ENCODE peak calls at places on chromosomes 11 and 22, in four cellular contexts. P, W, R and N are unnamed samples.

GRCh38 chr11:68525930-68526329 is 65.4 kb downstream of the PPP6R3 start:
- DNase-seq in W (no peak), R (no peak), P (peak), N (peak)

GRCh38 chr11:74030668-74031309 is 21.9 kb upstream of the UCP3 start:
- DNase-seq in P (no peak), W (no peak), R (no peak), N (no peak)

GRCh38 chr11:46977940-46978595 is 41.5 kb downstream of the CSTPP1 start:
- DNase-seq in P (no peak), W (no peak), R (no peak), N (no peak)

GRCh38 chr11:37343279-37343678 is 745.2 kb upstream of the RAG2 start:
- DNase-seq in W (no peak), R (peak), P (no peak), N (no peak)

GRCh38 chr11:2929511-2929879 is 275 bp upstream of the PHLDA2 start:
- DNase-seq in R (no peak), W (peak), P (no peak), N (no peak)

GRCh38 chr11:71305451-71306125 is 53.2 kb upstream of the SHANK2 start:
- DNase-seq in W (no peak), R (no peak), P (no peak), N (no peak)

GRCh38 chr22:32389685-32390084 is 22.4 kb downstream of the RTCB start:
- DNase-seq in P (no peak), R (no peak), W (no peak), N (no peak)

GRCh38 chr22:31897842-31898241 is 46.5 kb upstream of the YWHAH start:
- DNase-seq in P (no peak), R (peak), W (no peak), N (no peak)

GRCh38 chr22:24536089-24536488 is 18.8 kb downstream of the GUCD1 start:
- DNase-seq in W (no peak), P (no peak), R (no peak), N (no peak)

GRCh38 chr11:128432926-128433325 is 154.4 kb downstream of the ETS1 start:
- DNase-seq in R (no peak), W (no peak), P (no peak), N (no peak)

GRCh38 chr22:47567741-47568140 is 805.3 kb downstream of the TBC1D22A start:
- DNase-seq in W (no peak), R (no peak), P (no peak), N (no peak)

GRCh38 chr11:76772100-76772782 is 10.9 kb upstream of the TSKU start:
- DNase-seq in P (no peak), R (no peak), W (no peak), N (no peak)

GRCh38 chr11:12274558-12275197 is 102.7 kb upstream of the PARVA start:
- DNase-seq in P (no peak), W (no peak), R (no peak), N (no peak)

GRCh38 chr11:1459219-1459575 is 27.4 kb downstream of the MOB2 start:
- DNase-seq in R (no peak), P (no peak), W (no peak), N (no peak)

GRCh38 chr11:11841605-11842425 is at the start of gene USP47:
- DNase-seq in P (no peak), R (peak), W (peak), N (no peak)

GRCh38 chr11:70948416-70948815 is 304.0 kb downstream of the SHANK2 start:
- DNase-seq in P (no peak), R (no peak), W (no peak), N (no peak)

GRCh38 chr11:11789735-11790369 is 51.9 kb upstream of the USP47 start:
- DNase-seq in P (no peak), R (no peak), W (no peak), N (no peak)

GRCh38 chr22:33303109-33303508 is 244.9 kb upstream of the SYN3 start:
- DNase-seq in W (no peak), R (peak), P (no peak), N (no peak)

GRCh38 chr11:119424276-119424675 is 1.3 kb upstream of the THY1 start:
- DNase-seq in R (no peak), W (no peak), P (no peak), N (no peak)

GRCh38 chr11:125554038-125554437 is 15.2 kb upstream of the EI24 start:
- DNase-seq in W (no peak), R (no peak), P (no peak), N (no peak)

GRCh38 chr11:126414615-126415014 is 59.1 kb downstream of the ST3GAL4 start:
- DNase-seq in P (no peak), R (peak), W (no peak), N (no peak)